ENCODE peak calls at places on chromosomes 3 and 15, in six cellular contexts. G is GM13976, H is kidney epithelial cell, Q is choroid plexus epithelial cell, J is A549, O is endothelial cell of umbilical vein. V is an unnamed sample.

GRCh38 chr3:35602395-35602936 is 36.9 kb upstream of the ARPP21 start:
- DNase-seq in G (no peak), H (no peak), Q (no peak), J (no peak), O (no peak), V (no peak)

GRCh38 chr3:72571638-72572114 is 276.6 kb downstream of the SHQ1 start:
- DNase-seq in G (no peak), H (no peak), Q (peak), J (no peak), O (no peak), V (no peak)

GRCh38 chr3:194138732-194139084 is 2.8 kb downstream of the HES1 start:
- DNase-seq in G (no peak), H (no peak), Q (peak), J (no peak), O (no peak), V (no peak)

GRCh38 chr15:90367578-90367977 is 15.5 kb downstream of the ZNF774 start:
- DNase-seq in G (no peak), H (no peak), Q (peak), J (no peak), O (no peak), V (no peak)

GRCh38 chr3:147408180-147409105 is 722 bp upstream of the ZIC1 start:
- DNase-seq in G (no peak), H (no peak), Q (peak), J (no peak), O (no peak), V (no peak)

GRCh38 chr3:177201707-177202397 is 4.6 kb upstream of the TBL1XR1 start:
- DNase-seq in G (peak), H (no peak), Q (peak), J (no peak), O (no peak), V (peak)

GRCh38 chr3:13019243-13019701 is 54.0 kb downstream of the IQSEC1 start:
- DNase-seq in G (no peak), H (peak), Q (peak), J (no peak), O (no peak), V (peak)

GRCh38 chr3:13934813-13935212 is 54.9 kb upstream of the WNT7A start:
- DNase-seq in G (no peak), H (no peak), Q (no peak), J (no peak), O (no peak), V (no peak)

GRCh38 chr15:44798815-44799214 is 62.5 kb downstream of the TRIM69 start:
- DNase-seq in G (no peak), H (no peak), Q (peak), J (peak), O (peak), V (peak)

GRCh38 chr3:168620854-168621253 is 525.1 kb upstream of the GOLIM4 start:
- DNase-seq in G (no peak), H (no peak), Q (peak), J (peak), O (peak), V (peak)

GRCh38 chr3:16181361-16181760 is 6.9 kb downstream of the GALNT15 start:
- DNase-seq in G (no peak), H (no peak), Q (no peak), J (no peak), O (no peak), V (peak)

GRCh38 chr3:36907911-36908646 is 36.8 kb downstream of the TRANK1 start:
- DNase-seq in G (no peak), H (peak), Q (peak), J (peak), O (peak), V (peak)

GRCh38 chr3:149363053-149363452 is 14.4 kb downstream of the TM4SF1 start:
- DNase-seq in G (no peak), H (no peak), Q (no peak), J (no peak), O (peak), V (no peak)

GRCh38 chr3:58884457-58884856 is 165.4 kb downstream of the CFAP20DC start:
- DNase-seq in G (no peak), H (no peak), Q (no peak), J (no peak), O (no peak), V (no peak)

GRCh38 chr3:109275702-109276293 is 40.5 kb downstream of the DPPA2 start:
- DNase-seq in G (no peak), H (peak), Q (peak), J (peak), O (peak), V (peak)

GRCh38 chr15:31265090-31265870 is 61.4 kb upstream of the KLF13 start:
- DNase-seq in G (peak), H (no peak), Q (no peak), J (no peak), O (no peak), V (no peak)

GRCh38 chr3:38585791-38586420 is 63.6 kb downstream of the SCN5A start:
- DNase-seq in G (no peak), H (no peak), Q (no peak), J (no peak), O (no peak), V (no peak)

GRCh38 chr3:119497824-119498187 is 541 bp upstream of the TIMMDC1 start:
- DNase-seq in G (no peak), H (no peak), Q (peak), J (peak), O (peak), V (peak)

GRCh38 chr15:99475754-99476412 is 89.9 kb upstream of the MEF2A start:
- DNase-seq in G (no peak), H (no peak), Q (no peak), J (no peak), O (no peak), V (no peak)

GRCh38 chr15:79078003-79078402 is 12.6 kb downstream of the RASGRF1 start:
- DNase-seq in G (no peak), H (no peak), Q (no peak), J (no peak), O (no peak), V (no peak)

GRCh38 chr3:107994954-107995715 is 95.7 kb downstream of the CD47 start:
- DNase-seq in G (no peak), H (no peak), Q (no peak), J (no peak), O (no peak), V (peak)

GRCh38 chr3:101676765-101677435 is at the start of gene ZBTB11:
- DNase-seq in G (peak), H (peak), Q (peak), J (peak), O (peak), V (peak)

GRCh38 chr3:171282041-171282440 is 178.2 kb downstream of the TNIK start:
- DNase-seq in G (no peak), H (no peak), Q (peak), J (no peak), O (peak), V (no peak)

GRCh38 chr3:38354588-38355344 is 8.2 kb downstream of the XYLB start:
- DNase-seq in G (no peak), H (no peak), Q (peak), J (no peak), O (peak), V (peak)

GRCh38 chr3:175082631-175083030 is 223.5 kb downstream of the NAALADL2 start:
- DNase-seq in G (no peak), H (no peak), Q (no peak), J (no peak), O (no peak), V (no peak)

GRCh38 chr3:19598870-19599269 is 335.1 kb downstream of the EFHB start:
- DNase-seq in G (peak), H (no peak), Q (no peak), J (no peak), O (no peak), V (no peak)
- TF ChIP-seq CTCF in G (no peak), H (no peak), Q (no peak), J (no peak), O (no peak), V (no peak)

DNA sequence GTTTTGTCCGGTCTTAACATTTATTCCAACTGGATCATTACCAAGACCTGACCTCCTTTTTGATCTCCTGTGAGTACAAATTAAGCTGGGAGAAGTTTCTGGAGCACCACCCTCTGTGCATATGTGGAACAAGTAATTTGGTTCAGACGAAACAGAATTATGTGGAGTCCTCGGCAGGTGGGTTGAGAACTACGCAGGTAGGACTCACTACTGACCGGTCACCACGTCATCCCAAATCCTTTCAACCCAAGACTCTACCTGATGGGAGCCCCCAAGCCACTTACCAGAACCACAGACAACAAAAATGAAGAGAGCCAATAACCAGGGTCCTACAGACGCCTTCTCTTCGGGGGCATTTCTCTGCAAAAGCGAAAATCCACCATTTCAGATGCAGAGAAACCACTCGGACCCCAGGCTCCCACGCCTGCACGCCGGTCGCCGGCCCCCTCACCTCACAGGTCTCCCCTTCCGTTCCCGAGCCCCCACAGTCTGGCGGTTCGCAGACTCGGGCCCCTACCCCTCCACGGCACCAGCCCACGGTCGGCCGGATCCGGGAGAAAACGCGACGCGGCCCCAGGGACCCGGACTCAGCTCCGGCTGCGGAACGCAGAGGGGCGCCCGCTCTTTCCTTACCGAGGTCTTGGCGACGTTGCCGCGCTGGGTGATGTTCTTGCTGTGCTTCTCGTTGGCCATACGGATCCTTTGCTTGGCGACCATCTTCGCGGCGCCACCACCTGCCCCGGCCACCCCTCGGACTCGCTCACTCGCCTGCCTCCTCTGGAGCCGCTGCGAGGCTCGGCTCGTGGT is 674 bp downstream of the SERP1 start:
- DNase-seq in G (peak), H (no peak), Q (peak), J (no peak), O (peak), V (peak)
- TF ChIP-seq CTCF in G (no peak), H (no peak), Q (peak), J (no peak), O (no peak), V (no peak)

GRCh38 chr3:132342183-132342582 is 25.0 kb downstream of the ACP3 start:
- DNase-seq in G (no peak), H (no peak), Q (peak), J (no peak), O (no peak), V (peak)
- TF ChIP-seq CTCF in G (no peak), H (no peak), Q (peak), J (peak), O (no peak), V (no peak)

GRCh38 chr3:57094011-57094535 is 33.6 kb downstream of the SPATA12 start:
- DNase-seq in G (no peak), H (no peak), Q (no peak), J (no peak), O (no peak), V (no peak)

GRCh38 chr3:57094606-57095005 is 34.1 kb downstream of the SPATA12 start:
- DNase-seq in G (no peak), H (no peak), Q (peak), J (no peak), O (no peak), V (no peak)

GRCh38 chr3:57095361-57095760 is 34.9 kb downstream of the SPATA12 start:
- DNase-seq in G (no peak), H (no peak), Q (no peak), J (no peak), O (no peak), V (no peak)

GRCh38 chr3:57091874-57092273 is 31.4 kb downstream of the SPATA12 start:
- DNase-seq in G (no peak), H (no peak), Q (no peak), J (no peak), O (no peak), V (no peak)

GRCh38 chr3:57093489-57093888 is 33.0 kb downstream of the SPATA12 start:
- DNase-seq in G (no peak), H (no peak), Q (no peak), J (no peak), O (no peak), V (no peak)
- TF ChIP-seq CTCF in G (no peak), H (no peak), Q (no peak), J (no peak), O (no peak), V (no peak)

GRCh38 chr3:21294768-21295167 is 456.2 kb downstream of the ZNF385D start:
- DNase-seq in G (no peak), H (no peak), Q (peak), J (no peak), O (no peak), V (no peak)

GRCh38 chr3:21292971-21293370 is 458.0 kb downstream of the ZNF385D start:
- DNase-seq in G (no peak), H (no peak), Q (no peak), J (no peak), O (no peak), V (no peak)

DNA sequence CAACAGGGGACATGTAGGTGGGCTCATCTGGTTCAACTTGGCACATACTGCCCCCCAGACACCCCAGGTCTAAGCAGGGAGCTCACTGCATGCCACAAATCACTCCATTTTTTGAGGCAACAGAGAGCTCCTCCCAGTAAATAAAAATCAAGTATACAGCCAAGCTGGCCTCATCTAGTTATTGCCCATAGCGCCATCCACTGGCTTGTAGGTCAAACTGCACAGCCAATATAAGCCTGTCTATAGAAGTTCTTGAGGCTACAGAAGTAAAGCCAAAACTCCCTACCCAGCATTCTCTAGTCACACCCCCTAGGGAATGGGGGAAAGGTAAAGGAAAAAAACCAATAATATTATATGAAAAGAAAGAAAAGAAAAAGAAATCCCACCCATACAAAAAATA is 453.7 kb downstream of the ZNF385D start:
- DNase-seq in G (no peak), H (no peak), Q (no peak), J (no peak), O (no peak), V (no peak)
- TF ChIP-seq CTCF in G (no peak), H (no peak), Q (no peak), J (no peak), O (no peak), V (no peak)

GRCh38 chr15:80620931-80621330 is 74.2 kb upstream of the ABHD17C start:
- DNase-seq in G (no peak), H (no peak), Q (no peak), J (no peak), O (peak), V (no peak)

GRCh38 chr15:80620141-80620540 is 75.0 kb upstream of the ABHD17C start:
- DNase-seq in G (no peak), H (no peak), Q (no peak), J (no peak), O (no peak), V (no peak)

GRCh38 chr15:80615783-80616391 is 79.2 kb upstream of the ABHD17C start:
- DNase-seq in G (no peak), H (no peak), Q (peak), J (no peak), O (peak), V (peak)

GRCh38 chr15:80618666-80619481 is 76.2 kb upstream of the ABHD17C start:
- DNase-seq in G (no peak), H (no peak), Q (no peak), J (no peak), O (no peak), V (no peak)

DNA sequence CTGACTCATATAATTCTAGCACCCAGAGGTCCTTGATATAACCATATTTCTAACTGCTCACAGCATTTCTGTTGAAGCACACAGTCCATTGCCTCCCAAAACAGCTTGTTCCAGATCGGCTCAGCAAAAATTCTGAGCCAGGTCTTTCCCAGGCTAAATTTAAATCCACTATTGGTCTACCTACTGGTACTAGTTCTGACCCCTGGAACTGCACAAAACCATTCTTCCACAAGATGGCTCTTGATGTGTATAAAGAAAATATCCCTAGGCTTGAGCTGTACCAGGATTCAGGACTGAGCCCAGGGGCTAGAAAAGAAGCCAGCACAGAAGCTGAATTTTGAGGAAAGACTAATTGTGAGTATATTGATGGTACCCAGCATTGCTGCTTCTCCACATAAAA is 75.4 kb upstream of the ABHD17C start:
- DNase-seq in G (no peak), H (no peak), Q (peak), J (no peak), O (no peak), V (no peak)
- TF ChIP-seq CTCF in G (no peak), H (peak), Q (peak), J (no peak), O (no peak), V (no peak)

GRCh38 chr3:1269808-1270207 is 177.0 kb downstream of the CNTN6 start:
- DNase-seq in G (no peak), H (no peak), Q (no peak), J (no peak), O (no peak), V (no peak)

GRCh38 chr3:1272541-1273265 is 179.9 kb downstream of the CNTN6 start:
- DNase-seq in G (no peak), H (no peak), Q (no peak), J (no peak), O (no peak), V (no peak)

DNA sequence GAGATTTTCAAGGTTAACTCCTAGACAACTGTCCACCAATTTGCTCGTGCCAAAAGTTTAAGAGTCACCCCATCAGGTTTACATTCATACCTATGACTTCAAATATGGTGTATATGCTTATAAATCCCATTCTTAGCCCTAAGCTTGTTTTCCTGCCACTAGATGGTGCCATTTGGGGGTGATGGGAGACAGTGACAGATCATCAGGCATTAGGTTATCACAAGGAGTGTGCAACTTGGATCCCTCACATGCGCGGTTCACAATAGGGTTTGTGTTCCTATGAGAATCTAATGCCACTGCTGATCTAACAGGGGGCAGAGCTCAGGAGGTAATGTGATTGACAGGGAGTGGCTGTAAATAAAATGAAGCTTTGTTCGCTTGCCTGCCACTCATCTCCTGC is 182.7 kb downstream of the CNTN6 start:
- DNase-seq in G (no peak), H (no peak), Q (peak), J (no peak), O (no peak), V (peak)
- TF ChIP-seq CTCF in G (peak), H (peak), Q (peak), J (no peak), O (no peak), V (peak)

DNA sequence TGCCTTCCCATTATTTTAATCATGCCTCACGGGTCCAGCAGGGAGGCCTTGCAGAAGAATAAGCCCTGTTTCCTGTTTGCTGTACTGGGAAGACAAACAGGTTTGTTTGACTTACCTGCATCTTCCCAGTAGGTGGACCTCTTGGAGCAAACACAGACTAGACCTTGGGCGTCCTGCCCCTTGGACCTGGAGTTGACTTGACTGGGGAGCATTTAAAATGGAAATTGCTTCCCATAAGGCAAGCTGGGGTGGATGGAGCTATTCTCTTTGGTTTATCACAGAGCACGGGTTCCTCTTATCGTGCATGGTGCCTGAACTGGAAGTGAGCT is 151.4 kb downstream of the RPLP1 start:
- DNase-seq in G (no peak), H (no peak), Q (peak), J (no peak), O (no peak), V (no peak)
- TF ChIP-seq CTCF in G (no peak), H (no peak), Q (no peak), J (peak), O (no peak), V (no peak)

V was measured in MCF 10A.